ENCODE peak calls at places on chromosomes 16 and 17, in seven cellular contexts. N is lung, K is aorta, C is SK-N-SH, V is esophagus squamous epithelium, S is MM.1S, Q is right lobe of liver. Y is an unnamed sample. For H3K36me3 and H3K4me1, the result is how much of the 10 kb centered on the place peaks cover.

GRCh38 chr16:22788190-22788530 is 25.8 kb upstream of the HS3ST2 start:
- DNase-seq in N (no peak), K (no peak), C (no peak), V (no peak), S (no peak), Q (no peak), Y (no peak)

GRCh38 chr17:40321502-40322416 is 12.8 kb downstream of the RARA start:
- DNase-seq in N (peak), K (peak), C (no peak), V (no peak), S (peak), Q (no peak), Y (no peak)

GRCh38 chr17:83103200-83103937 is 24.0 kb downstream of the METRNL start:
- DNase-seq in N (no peak), K (no peak), C (peak), V (no peak), S (no peak), Q (no peak), Y (no peak)

GRCh38 chr17:7929158-7930029 is at the start of gene KCNAB3:
- DNase-seq in N (no peak), K (no peak), C (peak), V (no peak), S (no peak), Q (no peak), Y (peak)

GRCh38 chr17:13154403-13154802 is 136.6 kb upstream of the ELAC2 start:
- DNase-seq in N (no peak), K (no peak), C (no peak), V (no peak), S (no peak), Q (no peak), Y (no peak)

GRCh38 chr17:35972945-35973332 is 8.4 kb downstream of the CCL16 start:
- DNase-seq in N (no peak), K (no peak), C (no peak), V (no peak), S (no peak), Q (no peak), Y (no peak)

GRCh38 chr16:70161350-70161749 is 12.2 kb upstream of the CLEC18C start:
- DNase-seq in N (peak), K (peak), C (no peak), V (no peak), S (no peak), Q (no peak), Y (no peak)

GRCh38 chr16:67188798-67189197 is 1.1 kb downstream of the EXOC3L1 start:
- DNase-seq in N (no peak), K (no peak), C (no peak), V (no peak), S (no peak), Q (no peak), Y (no peak)

GRCh38 chr16:49427771-49428170 is 54.2 kb downstream of the C16orf78 start:
- DNase-seq in N (no peak), K (peak), C (no peak), V (no peak), S (no peak), Q (no peak), Y (no peak)

GRCh38 chr17:19418312-19418992 is 7.4 kb downstream of the RNF112 start:
- DNase-seq in N (no peak), K (no peak), C (no peak), V (no peak), S (peak), Q (no peak), Y (no peak)

GRCh38 chr16:57876210-57876609 is 73.9 kb upstream of the KIFC3 start:
- DNase-seq in N (no peak), K (no peak), C (no peak), V (no peak), S (no peak), Q (no peak), Y (no peak)

DNA sequence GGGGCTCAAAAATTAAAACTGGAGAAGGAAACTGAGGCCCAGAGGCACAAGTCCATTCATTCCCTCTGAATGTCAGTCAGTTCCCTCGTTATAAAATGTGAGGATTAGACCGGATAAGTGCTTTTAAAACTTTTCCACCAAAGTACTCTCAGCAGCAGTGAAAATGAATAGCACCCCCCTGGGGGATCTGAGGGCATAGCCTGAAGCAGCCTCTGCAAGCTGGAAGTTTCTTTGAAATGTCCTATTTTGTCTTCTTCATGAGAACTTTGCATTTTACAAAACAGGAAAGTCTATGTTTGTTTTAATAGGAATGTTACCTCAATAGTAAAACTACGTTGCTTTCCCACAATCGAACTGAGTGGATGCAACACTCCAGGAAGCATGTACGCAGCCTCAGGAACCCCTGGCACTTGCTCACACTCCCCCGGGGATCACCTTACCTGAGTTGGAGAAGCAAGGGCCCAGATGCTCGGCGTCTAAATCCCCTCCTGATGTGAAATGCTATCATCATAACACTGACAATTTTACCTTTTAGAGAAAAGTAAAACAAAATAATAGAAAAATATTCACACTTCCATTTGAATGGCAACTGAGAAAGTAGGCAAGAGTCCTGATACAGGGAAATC is 272.9 kb downstream of the CEP112 start:
- DNase-seq in N (no peak), K (no peak), C (no peak), V (no peak), S (no peak), Q (no peak), Y (no peak)
- H3K36me3 ChIP-seq in N (under half), K (under half), C (under half), V (under half), S (under half), Q (under half), Y (under half)

GRCh38 chr17:50689956-50690886 is 17.5 kb downstream of the ANKRD40 start:
- DNase-seq in N (no peak), K (no peak), C (peak), V (no peak), S (no peak), Q (no peak), Y (no peak)

GRCh38 chr17:50687200-50688066 is 20.3 kb downstream of the ANKRD40 start:
- DNase-seq in N (no peak), K (no peak), C (peak), V (no peak), S (no peak), Q (no peak), Y (no peak)

GRCh38 chr17:50686494-50687199 is 21.1 kb downstream of the ANKRD40 start:
- DNase-seq in N (peak), K (peak), C (no peak), V (no peak), S (no peak), Q (peak), Y (no peak)

GRCh38 chr17:50689251-50689650 is 18.5 kb downstream of the ANKRD40 start:
- DNase-seq in N (no peak), K (no peak), C (no peak), V (no peak), S (no peak), Q (no peak), Y (no peak)

GRCh38 chr17:50688168-50688719 is 19.5 kb downstream of the ANKRD40 start:
- DNase-seq in N (no peak), K (no peak), C (no peak), V (no peak), S (no peak), Q (no peak), Y (no peak)
- H3K4me1 ChIP-seq in N (under half), K (under half), C (under half), V (under half), S (under half), Q (under half), Y (under half)

DNA sequence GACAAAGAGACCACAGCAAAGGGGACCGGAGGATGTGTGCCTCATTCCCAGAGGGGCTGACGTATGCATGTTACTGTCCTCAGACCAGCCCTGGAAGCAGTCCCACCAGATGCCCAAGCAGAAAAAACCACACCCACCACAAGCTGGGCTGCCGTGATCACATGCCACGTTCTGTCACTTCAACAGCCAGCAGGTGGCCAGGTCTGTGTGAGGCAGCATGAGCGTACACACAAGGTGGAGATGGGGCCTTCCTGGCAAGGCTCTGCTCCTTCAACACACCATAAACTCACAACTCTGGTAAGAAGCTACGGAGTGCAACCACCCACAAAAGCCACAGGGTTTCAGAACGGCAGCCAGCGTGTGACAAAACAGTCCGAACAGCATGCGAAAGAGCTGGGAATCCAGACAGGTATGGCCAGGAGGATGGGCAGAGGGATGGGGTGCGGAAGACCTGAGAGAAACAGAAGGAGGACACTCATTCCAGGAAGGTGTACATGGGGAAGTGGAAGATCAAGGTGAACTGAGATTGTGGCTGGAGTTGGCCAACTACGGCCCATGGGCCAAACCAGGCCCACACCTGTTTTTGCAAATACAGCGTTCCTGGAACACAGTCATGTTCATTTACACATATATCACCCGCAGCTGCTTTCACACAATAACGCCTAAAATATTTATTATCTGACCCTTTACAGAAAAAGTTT is 27.9 kb downstream of the MBTPS1 start:
- DNase-seq in N (no peak), K (no peak), C (no peak), V (no peak), S (peak), Q (no peak), Y (peak)
- H3K36me3 ChIP-seq in N (half or more), K (under half), C (half or more), V (half or more), S (under half), Q (under half), Y (half or more)

DNA sequence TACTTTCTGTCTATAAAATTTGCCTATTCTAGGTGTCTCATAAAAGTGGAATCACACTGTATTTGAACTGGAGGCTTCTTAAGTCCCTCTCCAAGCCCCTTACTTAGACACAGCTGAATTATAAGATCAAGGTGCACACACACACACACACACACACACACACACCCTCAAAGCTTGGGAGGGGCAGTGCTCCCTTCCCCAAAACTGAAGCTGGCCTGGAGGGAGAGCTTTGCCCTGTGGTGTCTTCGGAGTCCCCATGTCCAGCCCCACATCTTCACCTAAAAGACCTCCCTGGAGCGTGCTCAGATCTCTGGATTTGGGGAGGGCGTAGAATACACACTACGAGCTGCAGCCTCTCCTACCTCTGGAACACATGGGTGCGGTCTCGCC is 828 bp downstream of the EMP2 start:
- DNase-seq in N (no peak), K (no peak), C (no peak), V (no peak), S (no peak), Q (no peak), Y (no peak)
- H3K4me1 ChIP-seq in N (under half), K (under half), C (under half), V (under half), S (under half), Q (under half), Y (under half)

GRCh38 chr16:2702871-2703745 is 16.9 kb downstream of the PRSS27 start:
- DNase-seq in N (no peak), K (no peak), C (no peak), V (no peak), S (no peak), Q (peak), Y (no peak)
- H3K36me3 ChIP-seq in N (half or more), K (under half), C (under half), V (half or more), S (under half), Q (under half), Y (under half)

GRCh38 chr16:52469091-52469490 is 77.9 kb downstream of the TOX3 start:
- DNase-seq in N (no peak), K (no peak), C (no peak), V (no peak), S (no peak), Q (no peak), Y (no peak)
- H3K4me1 ChIP-seq in N (under half), K (under half), C (under half), V (under half), S (under half), Q (under half), Y (under half)

GRCh38 chr17:81464586-81464985 is 48.0 kb downstream of the ACTG1 start:
- DNase-seq in N (no peak), K (no peak), C (peak), V (no peak), S (no peak), Q (no peak), Y (no peak)
- H3K36me3 ChIP-seq in N (under half), K (under half), C (under half), V (under half), S (under half), Q (under half), Y (under half)

Y was measured in CD8-positive, alpha-beta memory T cell.